ENCODE peak calls at places on chromosomes 7 and 10, in five cellular contexts. M, K, X, P and G are unnamed samples.
A peak's percentile ranks its signal among the peaks of the same experiment; 100 is the strongest.

GRCh38 chr10:112778579-112778978 is 171.5 kb upstream of the TCF7L2 start:
- DNase-seq in K (no peak), M (no peak), P (no peak), X (no peak), G (no peak)

GRCh38 chr10:35784751-35785150 is 142.7 kb upstream of the FZD8 start:
- DNase-seq in X (no peak), M (no peak), P (no peak), K (no peak), G (no peak)

GRCh38 chr7:136441835-136442234 is 426.6 kb upstream of the CHRM2 start:
- DNase-seq in M (no peak), K (no peak), X (no peak), P (no peak), G (no peak)

GRCh38 chr7:135653285-135654080 is 8.8 kb upstream of the STMP1 start:
- DNase-seq in M (no peak), P (no peak), K (no peak), X (no peak), G (no peak)

GRCh38 chr7:51121036-51121780 is 195.4 kb downstream of the COBL start:
- DNase-seq in M (no peak), P (no peak), X (no peak), K (no peak), G (no peak)

GRCh38 chr7:1703475-1704325 is 33.6 kb downstream of the ELFN1 start:
- DNase-seq in K (no peak), X (no peak), P (no peak), M (no peak), G (no peak)

GRCh38 chr7:131010714-131011436 is 276.9 kb upstream of the KLF14 start:
- DNase-seq in P (no peak), X (no peak), M (peak; percentile 78), K (no peak), G (no peak)

GRCh38 chr10:12543589-12543988 is 194.2 kb downstream of the CAMK1D start:
- DNase-seq in X (no peak), K (no peak), P (no peak), M (no peak), G (no peak)

GRCh38 chr7:49643321-49643720 is 130.1 kb upstream of the VWC2 start:
- DNase-seq in X (no peak), M (no peak), P (no peak), K (peak; percentile 54), G (peak; percentile 50)

GRCh38 chr7:129502708-129503685 is 666 bp downstream of the SMKR1 start:
- DNase-seq in M (no peak), P (no peak), K (no peak), X (no peak), G (no peak)

GRCh38 chr10:34578468-34578867 is 236.6 kb downstream of the PARD3 start:
- DNase-seq in P (no peak), K (no peak), M (no peak), X (no peak), G (no peak)

GRCh38 chr7:157787275-157787701 is 450.5 kb downstream of the DNAJB6 start:
- DNase-seq in M (no peak), K (no peak), X (no peak), P (no peak), G (no peak)

GRCh38 chr10:52706347-52707070 is 66.1 kb downstream of the MBL2 start:
- DNase-seq in P (no peak), K (no peak), X (no peak), M (peak; percentile 85), G (no peak)

GRCh38 chr7:37040330-37040729 is 316.0 kb upstream of the AOAH start:
- DNase-seq in P (no peak), X (no peak), K (no peak), M (no peak), G (no peak)

DNA sequence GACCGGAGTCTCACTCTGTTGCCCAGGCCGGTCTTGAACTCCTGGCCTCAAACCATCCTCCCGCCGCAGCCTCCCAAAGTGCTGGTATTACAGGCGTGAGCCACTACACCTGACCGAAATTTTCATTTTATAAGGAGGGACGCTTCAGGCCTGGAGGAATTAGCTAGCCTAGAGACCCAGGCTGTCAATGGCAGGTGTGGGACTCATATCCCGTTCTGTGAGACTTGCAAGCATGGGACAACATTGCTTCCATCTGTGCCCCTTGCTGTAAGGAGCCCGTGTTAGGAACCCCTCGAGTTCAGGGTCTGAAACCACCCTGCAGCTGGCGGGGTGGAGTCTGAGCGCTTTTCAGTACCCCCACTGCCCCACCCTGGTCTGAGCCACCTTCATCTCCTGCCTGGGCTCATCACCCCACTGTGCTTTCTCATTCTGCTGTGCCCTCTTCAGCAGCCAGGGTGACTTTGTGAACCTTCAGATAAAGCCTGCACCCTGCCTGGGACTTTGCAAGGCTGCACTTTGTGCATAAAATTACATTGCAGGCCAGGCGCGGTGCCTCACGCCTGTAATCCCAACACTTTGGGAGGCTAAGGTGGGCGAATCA is 1.3 kb upstream of the DAGLB start:
- DNase-seq in X (no peak), P (no peak), M (no peak), K (no peak), G (no peak)
- H3K27ac ChIP-seq in X (no peak overlapping the region), P (peak overlapping the region; percentile 89), M (peak overlapping the region; percentile 95), K (no peak overlapping the region), G (no peak overlapping the region)

GRCh38 chr7:73847941-73848723 is 5.8 kb upstream of the METTL27 start:
- DNase-seq in P (no peak), M (peak; percentile 44), X (no peak), K (no peak), G (no peak)

GRCh38 chr7:73850212-73850611 is 7.9 kb upstream of the METTL27 start:
- DNase-seq in P (no peak), X (no peak), K (no peak), M (no peak), G (no peak)

GRCh38 chr7:73851410-73852338 is 9.3 kb upstream of the TMEM270 start:
- DNase-seq in K (no peak), X (no peak), M (peak; percentile 97), P (no peak), G (no peak)

GRCh38 chr7:73850781-73851207 is 8.5 kb upstream of the METTL27 start:
- DNase-seq in M (peak; percentile 98), K (no peak), P (peak; percentile 77), X (no peak), G (no peak)

DNA sequence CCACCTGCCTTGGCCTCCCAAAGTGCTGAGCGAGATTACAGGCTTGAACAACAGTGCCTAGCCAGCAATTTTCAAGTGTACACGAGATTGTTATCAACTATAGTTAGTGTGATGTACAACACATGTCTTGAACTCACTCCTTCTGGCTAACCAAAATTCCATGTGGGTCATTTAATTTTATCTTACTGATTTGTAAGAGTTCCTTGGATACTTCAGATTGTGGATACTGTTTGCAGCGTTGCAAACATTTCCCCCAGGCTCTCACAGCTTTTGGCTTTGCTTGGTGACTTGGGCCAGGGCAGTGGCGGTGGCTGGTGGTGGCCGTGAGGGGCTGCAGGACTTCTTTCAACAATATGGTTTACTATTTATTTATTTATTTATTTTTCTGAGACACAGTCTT is 8.5 kb upstream of the TMEM270 start:
- DNase-seq in K (no peak), P (no peak), M (no peak), X (no peak), G (no peak)
- H3K27ac ChIP-seq in K (no peak overlapping the region), P (no peak overlapping the region), M (peak overlapping the region; percentile 99), X (no peak overlapping the region), G (no peak overlapping the region)

DNA sequence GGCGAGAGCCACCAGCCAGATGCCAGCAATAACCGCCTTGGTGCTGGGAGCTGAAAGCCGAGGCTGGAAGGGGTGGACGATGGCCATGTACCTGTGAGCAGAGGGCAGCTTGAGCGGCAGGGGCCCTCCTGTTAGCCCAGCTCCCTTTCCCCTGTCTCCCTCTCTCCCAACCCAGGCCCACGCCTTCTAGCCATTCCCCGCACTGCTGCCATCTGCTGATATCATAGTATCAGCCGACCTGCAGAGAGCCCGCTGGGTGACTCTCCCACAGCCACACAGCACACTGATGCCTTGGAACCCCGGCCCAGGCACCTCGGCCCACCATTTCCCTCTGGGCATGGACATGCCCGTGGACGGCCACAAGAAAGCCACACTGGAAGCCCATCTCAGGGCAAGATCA is 1.7 kb downstream of the TACR2 start:
- DNase-seq in X (no peak), K (no peak), M (no peak), P (no peak), G (no peak)
- H3K27ac ChIP-seq in X (no peak overlapping the region), K (no peak overlapping the region), M (no peak overlapping the region), P (no peak overlapping the region), G (no peak overlapping the region)

DNA sequence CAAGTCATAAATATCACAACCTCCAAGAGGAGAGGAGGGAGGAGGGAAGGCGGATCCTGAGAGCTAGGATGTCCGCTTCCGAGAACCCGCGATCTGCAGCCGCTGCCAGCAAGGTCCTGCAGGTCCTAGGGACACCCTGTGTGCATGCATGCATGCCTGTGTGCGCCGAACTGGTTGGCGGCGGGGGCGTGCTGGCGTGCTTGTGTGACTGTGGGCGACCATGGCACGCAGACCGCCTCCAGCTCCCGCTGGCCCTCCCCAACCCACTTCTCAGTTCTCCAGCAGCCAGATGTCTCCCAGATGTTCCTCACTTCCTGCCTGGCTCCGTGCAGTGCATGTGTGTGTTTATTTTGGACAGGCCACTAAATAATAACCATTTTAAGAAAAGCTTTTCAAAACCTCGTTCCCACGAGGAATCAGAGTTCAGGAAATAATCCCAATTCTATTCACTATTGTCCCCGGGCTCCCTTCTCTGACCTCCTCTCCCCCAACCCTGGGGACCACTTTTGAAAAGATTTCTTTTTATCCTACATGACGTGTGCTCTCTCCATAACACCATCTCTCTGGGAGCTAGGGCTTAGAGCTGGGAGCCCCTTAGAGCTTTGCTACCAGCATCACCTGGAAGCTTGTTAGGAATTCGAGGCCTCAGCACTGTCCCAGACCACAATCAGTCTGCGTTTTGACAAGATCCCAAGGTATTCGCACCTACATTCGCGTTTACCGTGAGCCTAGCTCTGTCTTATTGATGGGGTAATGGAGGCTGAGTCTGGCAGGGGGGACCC is 32.5 kb downstream of the UNC5B start:
- DNase-seq in X (no peak), M (peak; percentile 87), K (no peak), P (peak; percentile 60), G (no peak)
- H3K27ac ChIP-seq in X (no peak overlapping the region), M (peak overlapping the region; percentile 62), K (peak overlapping the region; percentile 56), P (peak overlapping the region; percentile 39), G (peak overlapping the region; percentile 48)

GRCh38 chr7:93921190-93921585 is 347 bp upstream of the GNG11 start:
- DNase-seq in M (peak; percentile 30), P (no peak), K (no peak), X (no peak), G (no peak)

GRCh38 chr7:93921607-93922446 is at the start of gene GNG11:
- DNase-seq in X (no peak), M (peak; percentile 90), K (peak; percentile 36), P (peak; percentile 72), G (peak; percentile 23)

GRCh38 chr7:93923946-93924345 is 2.4 kb downstream of the GNG11 start:
- DNase-seq in X (no peak), M (peak; percentile 48), P (no peak), K (no peak), G (no peak)

GRCh38 chr7:93923291-93923690 is 1.8 kb downstream of the GNG11 start:
- DNase-seq in M (no peak), K (no peak), X (no peak), P (no peak), G (no peak)

DNA sequence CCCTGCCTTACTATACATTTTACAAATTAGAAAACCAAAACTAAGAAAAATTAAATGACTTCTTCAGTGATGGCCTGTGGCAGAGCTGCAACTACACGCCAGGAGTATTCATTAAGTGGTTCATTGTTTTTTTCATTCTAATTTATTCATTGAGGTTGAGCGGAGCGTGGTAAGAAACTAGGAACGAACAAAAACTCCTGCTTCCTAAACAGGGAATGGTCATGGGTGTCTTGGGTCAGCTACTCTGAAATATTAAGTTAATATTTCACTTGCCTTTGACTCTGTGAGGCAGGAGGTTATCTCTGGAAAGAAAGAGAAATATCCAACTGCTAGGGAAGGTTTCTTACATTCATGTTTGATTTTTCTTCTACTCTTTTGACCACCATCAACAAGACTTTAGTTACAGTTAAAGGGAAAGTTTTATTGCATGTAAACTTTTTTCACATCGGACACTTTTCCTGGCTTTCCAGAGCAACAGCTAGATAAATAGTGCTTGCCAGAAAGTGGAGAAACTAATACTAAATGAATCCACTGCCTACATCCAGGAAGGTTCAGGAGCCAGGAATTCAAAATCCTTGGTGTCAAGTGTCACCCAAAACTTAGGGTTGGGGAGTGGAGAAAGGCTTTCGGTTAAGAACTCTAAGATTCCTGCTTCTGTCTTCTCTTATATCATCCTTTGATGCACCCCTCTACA is 892 bp upstream of the GNG11 start:
- DNase-seq in X (no peak), K (no peak), P (no peak), M (peak; percentile 33), G (no peak)
- H3K27ac ChIP-seq in X (no peak overlapping the region), K (no peak overlapping the region), P (peak overlapping the region; percentile 91), M (peak overlapping the region; percentile 91), G (no peak overlapping the region)